ENCODE peak calls at places on chromosomes 13 and 19, in five cellular contexts. U is H1, H is K562, G is HepG2, R is GM12878. A is an unnamed sample.

GRCh38 chr13:52969373-52969772 is 59.2 kb upstream of the OLFM4 start:
- DNase-seq in U (no peak), H (no peak), G (no peak), R (no peak), A (peak; percentile 23)

GRCh38 chr13:36357692-36358091 is 11.5 kb upstream of the SPART start:
- DNase-seq in U (no peak), H (no peak), G (no peak), R (no peak), A (no peak)

GRCh38 chr19:2586196-2586595 is 110.3 kb downstream of the GADD45B start:
- DNase-seq in U (no peak), H (no peak), G (no peak), R (no peak), A (no peak)

GRCh38 chr19:45870798-45871197 is 6.7 kb downstream of the FOXA3 start:
- DNase-seq in U (no peak), H (no peak), G (no peak), R (no peak), A (no peak)

GRCh38 chr13:30308548-30308947 is 1.2 kb upstream of the KATNAL1 start:
- DNase-seq in U (no peak), H (peak; percentile 44), G (no peak), R (no peak), A (peak; percentile 51)

GRCh38 chr13:28679628-28680027 is 20.7 kb downstream of the POMP start:
- DNase-seq in U (no peak), H (no peak), G (peak; percentile 9), R (no peak), A (no peak)

GRCh38 chr13:84132491-84132890 is 250.2 kb upstream of the SLITRK1 start:
- DNase-seq in U (no peak), H (no peak), G (no peak), R (no peak), A (no peak)

GRCh38 chr13:30034448-30034795 is 184.0 kb upstream of the UBL3 start:
- DNase-seq in U (no peak), H (no peak), G (no peak), R (no peak), A (no peak)

GRCh38 chr13:58313219-58313618 is 681.7 kb downstream of the PCDH17 start:
- DNase-seq in U (no peak), H (no peak), G (no peak), R (no peak), A (peak; percentile 83)

GRCh38 chr19:50314724-50315700 is 14.2 kb downstream of the KCNC3 start:
- DNase-seq in U (peak; percentile 77), H (no peak), G (no peak), R (no peak), A (no peak)

GRCh38 chr19:3094638-3095374 is 644 bp downstream of the GNA11 start:
- DNase-seq in U (no peak), H (no peak), G (no peak), R (no peak), A (no peak)

GRCh38 chr13:30738526-30738925 is 3.2 kb downstream of the ALOX5AP start:
- DNase-seq in U (no peak), H (no peak), G (no peak), R (no peak), A (no peak)

GRCh38 chr19:12946092-12946845 is 607 bp downstream of the RAD23A start:
- DNase-seq in U (peak; percentile 89), H (peak; percentile 88), G (peak; percentile 71), R (no peak), A (no peak)

GRCh38 chr19:50414850-50415660 is 3.7 kb upstream of the SPIB start:
- DNase-seq in U (peak; percentile 98), H (peak; percentile 88), G (peak; percentile 33), R (no peak), A (peak; percentile 78)

GRCh38 chr19:39858541-39858940 is 12.4 kb upstream of the FBL start:
- DNase-seq in U (no peak), H (no peak), G (peak; percentile 35), R (no peak), A (no peak)
- TF ChIP-seq GABPA in U (no peak), H (no peak), G (no peak), R (no peak), A (no peak)

DNA sequence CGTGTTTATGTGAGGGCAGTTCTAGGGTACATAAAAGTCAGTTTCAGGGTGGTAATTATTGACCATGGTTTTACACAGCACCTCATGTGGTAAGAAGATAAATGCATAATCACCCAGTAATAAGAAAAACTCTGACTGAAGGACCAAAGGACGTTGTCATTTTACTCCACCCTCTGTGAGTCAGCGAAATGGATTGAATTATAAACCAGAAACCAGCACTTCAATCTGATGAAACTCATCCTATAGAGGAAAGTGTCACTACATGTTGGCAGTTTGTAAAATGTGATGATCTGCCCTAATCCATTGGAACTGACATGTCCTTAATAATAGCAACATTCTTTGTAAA is 406.8 kb downstream of the KLF5 start:
- DNase-seq in U (no peak), H (no peak), G (no peak), R (no peak), A (no peak)
- TF ChIP-seq GABPA in U (no peak), H (no peak), G (no peak), R (no peak), A (no peak)

DNA sequence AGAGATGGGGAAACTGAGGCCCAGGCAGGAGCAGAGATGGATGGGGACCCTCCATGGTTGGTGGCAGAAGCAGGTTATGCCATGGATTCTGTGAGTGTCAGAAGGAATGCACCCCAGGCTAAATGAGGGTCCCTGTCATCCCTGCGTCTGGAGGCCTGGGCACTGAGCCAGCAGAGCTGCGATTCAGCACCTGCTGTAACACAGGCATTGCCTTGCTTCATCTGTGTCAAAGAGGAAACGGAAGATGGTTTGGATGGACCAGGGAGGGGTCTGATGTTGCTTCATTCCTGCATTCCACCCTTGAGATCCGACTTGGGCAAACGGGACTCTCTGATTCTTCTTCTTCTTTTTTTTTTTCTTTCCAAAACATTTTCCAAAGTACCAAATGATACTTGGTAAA is 1.2 kb downstream of the C5AR1 start:
- DNase-seq in U (no peak), H (no peak), G (peak; percentile 36), R (no peak), A (peak; percentile 91)
- TF ChIP-seq GABPA in U (no peak), H (no peak), G (no peak), R (no peak), A (peak; percentile 64)

GRCh38 chr19:14433454-14434156 is 499 bp downstream of the PKN1 start:
- DNase-seq in U (peak; percentile 61), H (no peak), G (no peak), R (no peak), A (no peak)
- TF ChIP-seq GABPA in U (no peak), H (no peak), G (no peak), R (no peak), A (no peak)

GRCh38 chr13:67493835-67494234 is 263.7 kb upstream of the PCDH9 start:
- DNase-seq in U (no peak), H (no peak), G (no peak), R (no peak), A (no peak)
- TF ChIP-seq GABPA in U (no peak), H (no peak), G (no peak), R (no peak), A (no peak)

GRCh38 chr13:44969858-44970484 is 19.3 kb downstream of the NUFIP1 start:
- DNase-seq in U (no peak), H (no peak), G (peak; percentile 49), R (no peak), A (peak; percentile 11)
- TF ChIP-seq GABPA in U (no peak), H (no peak), G (no peak), R (no peak), A (no peak)